ENCODE peak calls at places on chromosomes 4 and X, in ten cellular contexts. A is stimulated activated CD8-positive, alpha-beta memory T cell treated with anti-CD3 and anti-CD28 coated beads, Interleukin-7, amount 100 ng/mL, for 1 hour; G is ELR; F is HS-5; O is GDM1; X is T-helper 1 cell; L is erythroblast; P is KBM-7; M is fibroblast of the conjunctiva; Z is CD4-positive, CD25-positive, alpha-beta regulatory T cell. I is an unnamed sample.

GRCh38 chrX:134537179-134537945 is 77.4 kb downstream of the HPRT1 start:
- DNase-seq in A (no peak), G (peak; percentile 86), F (peak; percentile 56), O (no peak), X (no peak), L (peak; percentile 13), P (no peak), M (no peak), Z (no peak), I (no peak)

GRCh38 chr4:57094482-57095223 is 15.5 kb downstream of the IGFBP7 start:
- DNase-seq in A (no peak), G (peak; percentile 79), F (no peak), O (no peak), X (no peak), L (no peak), P (no peak), M (no peak), Z (no peak), I (no peak)

GRCh38 chr4:173214661-173215060 is 46.0 kb downstream of the GALNT7 start:
- DNase-seq in A (no peak), G (no peak), F (no peak), O (no peak), X (no peak), L (no peak), P (no peak), M (peak; percentile 66), Z (no peak), I (peak; percentile 10)

GRCh38 chrX:74349387-74349786 is 45.4 kb downstream of the ZCCHC13 start:
- DNase-seq in A (no peak), G (peak; percentile 80), F (peak; percentile 29), O (no peak), X (no peak), L (no peak), P (no peak), M (peak; percentile 41), Z (no peak), I (no peak)

GRCh38 chr4:118783887-118784286 is 52.0 kb downstream of the SEC24D start:
- DNase-seq in A (no peak), G (no peak), F (no peak), O (no peak), X (no peak), L (no peak), P (no peak), M (no peak), Z (no peak), I (no peak)

GRCh38 chr4:65893311-65893710 is 223.0 kb upstream of the EPHA5 start:
- DNase-seq in A (no peak), G (no peak), F (no peak), O (no peak), X (no peak), L (no peak), P (no peak), M (no peak), Z (no peak), I (no peak)

GRCh38 chr4:19924761-19925160 is 326.9 kb upstream of the SLIT2 start:
- DNase-seq in A (no peak), G (peak; percentile 29), F (no peak), O (no peak), X (no peak), L (no peak), P (no peak), M (peak; percentile 0), Z (no peak), I (no peak)

GRCh38 chr4:123232439-123232838 is 164.2 kb upstream of the SPRY1 start:
- DNase-seq in A (no peak), G (peak; percentile 46), F (peak; percentile 8), O (no peak), X (no peak), L (no peak), P (peak; percentile 55), M (no peak), Z (no peak), I (no peak)

GRCh38 chrX:135410861-135411627 is 10.7 kb upstream of the SMIM10L2A start:
- DNase-seq in A (no peak), G (no peak), F (no peak), O (no peak), X (no peak), L (no peak), P (peak; percentile 71), M (no peak), Z (no peak), I (no peak)

GRCh38 chr4:122293374-122294365 is 85.1 kb upstream of the ADAD1 start:
- DNase-seq in A (no peak), G (no peak), F (no peak), O (no peak), X (no peak), L (no peak), P (no peak), M (no peak), Z (no peak), I (no peak)

GRCh38 chr4:48396043-48396442 is 54.7 kb downstream of the SLAIN2 start:
- DNase-seq in A (no peak), G (no peak), F (no peak), O (no peak), X (no peak), L (no peak), P (no peak), M (no peak), Z (no peak), I (no peak)

GRCh38 chrX:118254611-118255010 is 91.3 kb upstream of the WDR44 start:
- DNase-seq in A (peak; percentile 6), G (peak; percentile 43), F (no peak), O (peak; percentile 22), X (peak; percentile 1), L (peak; percentile 65), P (peak; percentile 83), M (peak; percentile 48), Z (peak; percentile 60), I (peak; percentile 45)

GRCh38 chr4:94947681-94948108 is 189.9 kb downstream of the BMPR1B start:
- DNase-seq in A (no peak), G (no peak), F (no peak), O (no peak), X (no peak), L (no peak), P (no peak), M (no peak), Z (no peak), I (no peak)

GRCh38 chrX:29541038-29541437 is 674.3 kb upstream of the MAGEB2 start:
- DNase-seq in A (no peak), G (no peak), F (no peak), O (no peak), X (no peak), L (no peak), P (no peak), M (no peak), Z (no peak), I (no peak)

GRCh38 chr4:75557696-75558095 is 1.8 kb downstream of the ODAPH start:
- DNase-seq in A (no peak), G (no peak), F (no peak), O (no peak), X (no peak), L (no peak), P (no peak), M (no peak), Z (no peak), I (no peak)

GRCh38 chr4:174198396-174199179 is 84.9 kb downstream of the FBXO8 start:
- DNase-seq in A (no peak), G (peak; percentile 94), F (peak; percentile 82), O (no peak), X (no peak), L (no peak), P (no peak), M (peak; percentile 55), Z (no peak), I (no peak)

GRCh38 chr4:159639924-159640323 is 537.0 kb downstream of the RAPGEF2 start:
- DNase-seq in A (no peak), G (no peak), F (no peak), O (no peak), X (no peak), L (no peak), P (no peak), M (no peak), Z (no peak), I (no peak)

GRCh38 chr4:154511990-154512389 is 20.4 kb upstream of the DCHS2 start:
- DNase-seq in A (no peak), G (no peak), F (no peak), O (no peak), X (no peak), L (no peak), P (no peak), M (no peak), Z (no peak), I (no peak)

GRCh38 chr4:1870328-1870577 is 940 bp upstream of the NSD2 start:
- DNase-seq in A (peak; percentile 76), G (peak; percentile 87), F (peak; percentile 35), O (no peak), X (peak; percentile 87), L (peak; percentile 92), P (peak; percentile 88), M (peak; percentile 49), Z (peak; percentile 94), I (peak; percentile 84)

GRCh38 chrX:97835969-97836368 is 952.3 kb downstream of the RPA4 start:
- DNase-seq in A (no peak), G (no peak), F (no peak), O (no peak), X (no peak), L (no peak), P (no peak), M (no peak), Z (no peak), I (no peak)

GRCh38 chrX:21975827-21976226 is 35.3 kb downstream of the SMS start:
- DNase-seq in A (no peak), G (peak; percentile 53), F (no peak), O (no peak), X (no peak), L (peak; percentile 14), P (peak; percentile 35), M (peak; percentile 72), Z (no peak), I (peak; percentile 8)

GRCh38 chr4:177441061-177441802 is 1.0 kb downstream of the AGA start:
- DNase-seq in A (no peak), G (peak; percentile 52), F (no peak), O (peak; percentile 0), X (no peak), L (peak; percentile 79), P (peak; percentile 67), M (peak; percentile 31), Z (peak; percentile 57), I (peak; percentile 26)

GRCh38 chr4:150867148-150867547 is 147.9 kb downstream of the LRBA start:
- DNase-seq in A (no peak), G (peak; percentile 87), F (peak; percentile 65), O (peak; percentile 27), X (peak; percentile 39), L (peak; percentile 91), P (peak; percentile 80), M (peak; percentile 64), Z (peak; percentile 87), I (peak; percentile 85)

GRCh38 chrX:132199941-132200340 is 19.3 kb downstream of the RAP2C start:
- DNase-seq in A (no peak), G (peak; percentile 3), F (no peak), O (no peak), X (no peak), L (no peak), P (no peak), M (no peak), Z (no peak), I (no peak)

GRCh38 chrX:44975666-44976263 is 102.8 kb downstream of the KDM6A start:
- DNase-seq in A (no peak), G (no peak), F (no peak), O (no peak), X (no peak), L (peak; percentile 24), P (peak; percentile 70), M (no peak), Z (peak; percentile 55), I (no peak)

GRCh38 chr4:1244978-1245471 is 3.9 kb downstream of the CTBP1 start:
- DNase-seq in A (no peak), G (no peak), F (no peak), O (no peak), X (no peak), L (no peak), P (no peak), M (no peak), Z (no peak), I (no peak)

GRCh38 chr4:1489639-1489995 is 83.4 kb upstream of the NKX1-1 start:
- DNase-seq in A (no peak), G (no peak), F (no peak), O (no peak), X (no peak), L (no peak), P (no peak), M (no peak), Z (no peak), I (no peak)

GRCh38 chr4:112521123-112522116 is 5.4 kb upstream of the NEUROG2 start:
- DNase-seq in A (no peak), G (no peak), F (no peak), O (no peak), X (no peak), L (no peak), P (no peak), M (no peak), Z (no peak), I (no peak)